ENCODE peak calls at places on chromosomes 4 and X, in four cellular contexts. B is brain microvascular endothelial cell, N is brain pericyte, X is pons. O is an unnamed sample.

GRCh38 chr4:40848981-40849380 is 99.2 kb downstream of the NSUN7 start:
- DNase-seq in B (no peak), N (no peak), X (peak; percentile 61), O (no peak)

GRCh38 chrX:30504309-30504708 is 73.3 kb downstream of the TASL start:
- DNase-seq in B (no peak), N (no peak), X (peak; percentile 46), O (no peak)

GRCh38 chrX:69093960-69094935 is 71.0 kb downstream of the PJA1 start:
- DNase-seq in B (peak; percentile 44), N (no peak), X (peak; percentile 75), O (no peak)

GRCh38 chr4:150579591-150580234 is 2.2 kb upstream of the MAB21L2 start:
- DNase-seq in B (no peak), N (no peak), X (no peak), O (no peak)

GRCh38 chr4:78312989-78313753 is 238.4 kb upstream of the ANXA3 start:
- DNase-seq in B (no peak), N (no peak), X (no peak), O (no peak)

GRCh38 chr4:150379454-150379853 is 202.5 kb upstream of the MAB21L2 start:
- DNase-seq in B (peak; percentile 48), N (no peak), X (no peak), O (no peak)

GRCh38 chr4:65467280-65467679 is 203.0 kb downstream of the EPHA5 start:
- DNase-seq in B (no peak), N (no peak), X (no peak), O (no peak)

GRCh38 chr4:144646523-144647094 is 653 bp downstream of the HHIP start:
- DNase-seq in B (no peak), N (no peak), X (peak; percentile 46), O (no peak)

GRCh38 chrX:8272846-8273245 is 101.8 kb upstream of the VCX2 start:
- DNase-seq in B (no peak), N (no peak), X (no peak), O (no peak)

GRCh38 chrX:96126182-96126581 is 558.5 kb upstream of the DIAPH2 start:
- DNase-seq in B (no peak), N (no peak), X (no peak), O (no peak)

GRCh38 chrX:154829926-154830442 is 4.5 kb downstream of the SMIM9 start:
- DNase-seq in B (no peak), N (no peak), X (no peak), O (no peak)

GRCh38 chrX:75781618-75782017 is 3.4 kb downstream of the MAGEE2 start:
- DNase-seq in B (no peak), N (no peak), X (peak; percentile 38), O (no peak)

GRCh38 chrX:150530821-150531220 is 37.6 kb upstream of the MTM1 start:
- DNase-seq in B (no peak), N (no peak), X (no peak), O (no peak)

GRCh38 chr4:78720994-78721677 is 55.0 kb upstream of the BMP2K start:
- DNase-seq in B (no peak), N (no peak), X (peak; percentile 53), O (no peak)

GRCh38 chr4:2357821-2358745 is 60.4 kb downstream of the ZFYVE28 start:
- DNase-seq in B (no peak), N (no peak), X (no peak), O (no peak)

GRCh38 chr4:19224820-19225219 is 1026.9 kb upstream of the SLIT2 start:
- DNase-seq in B (no peak), N (no peak), X (peak; percentile 37), O (no peak)

GRCh38 chr4:80202784-80203553 is 5.7 kb downstream of the PRDM8 start:
- DNase-seq in B (no peak), N (no peak), X (no peak), O (no peak)

GRCh38 chr4:95283320-95283719 is 265.5 kb downstream of the UNC5C start:
- DNase-seq in B (no peak), N (no peak), X (no peak), O (no peak)

GRCh38 chrX:144809025-144809424 is 438.3 kb upstream of the SPANXN1 start:
- DNase-seq in B (no peak), N (no peak), X (no peak), O (no peak)

GRCh38 chrX:133495464-133496391 is 80.4 kb upstream of the GPC4 start:
- DNase-seq in B (no peak), N (no peak), X (peak; percentile 13), O (no peak)

GRCh38 chr4:158807696-158808095 is 38.9 kb downstream of the FNIP2 start:
- DNase-seq in B (no peak), N (no peak), X (no peak), O (no peak)

GRCh38 chr4:113169368-113169767 is 119.9 kb downstream of the ANK2 start:
- DNase-seq in B (peak; percentile 5), N (no peak), X (no peak), O (no peak)

GRCh38 chr4:87540176-87541058 is 11.2 kb upstream of the SPARCL1 start:
- DNase-seq in B (no peak), N (no peak), X (no peak), O (no peak)

GRCh38 chrX:105117621-105118020 is 102.9 kb downstream of the TEX13A start:
- DNase-seq in B (no peak), N (no peak), X (no peak), O (no peak)

GRCh38 chr4:119587796-119588195 is 40.8 kb downstream of the PDE5A start:
- DNase-seq in B (no peak), N (no peak), X (no peak), O (no peak)

GRCh38 chr4:8038702-8039251 is 99.1 kb upstream of the AFAP1 start:
- DNase-seq in B (no peak), N (no peak), X (no peak), O (no peak)

GRCh38 chrX:55907968-55908607 is 190.5 kb downstream of the RRAGB start:
- DNase-seq in B (peak; percentile 0), N (no peak), X (peak; percentile 32), O (no peak)

GRCh38 chr4:5973486-5974220 is 44.6 kb downstream of the C4orf50 start:
- DNase-seq in B (no peak), N (no peak), X (no peak), O (no peak)

GRCh38 chr4:93469560-93469959 is 359.0 kb upstream of the ATOH1 start:
- DNase-seq in B (no peak), N (no peak), X (no peak), O (no peak)

GRCh38 chr4:47374477-47374876 is 89.0 kb downstream of the COMMD8 start:
- DNase-seq in B (no peak), N (no peak), X (no peak), O (no peak)

GRCh38 chr4:113539408-113539807 is 222.1 kb downstream of the CAMK2D start:
- DNase-seq in B (peak; percentile 68), N (no peak), X (no peak), O (no peak)

GRCh38 chrX:153970398-153971123 is 1.1 kb downstream of the HCFC1 start:
- DNase-seq in B (peak; percentile 35), N (no peak), X (no peak), O (no peak)

GRCh38 chr4:182885022-182885737 is 32.0 kb downstream of the DCTD start:
- DNase-seq in B (no peak), N (no peak), X (no peak), O (no peak)

GRCh38 chr4:176014583-176015108 is 51.0 kb upstream of the WDR17 start:
- DNase-seq in B (no peak), N (no peak), X (no peak), O (no peak)

GRCh38 chr4:87669373-87669772 is 19.3 kb downstream of the DMP1 start:
- DNase-seq in B (no peak), N (no peak), X (no peak), O (no peak)